ENCODE peak calls at places on chromosomes 12 and 14, in ten cellular contexts. Z, K, J, T, D, W, M, I, U and P are unnamed samples.

GRCh38 chr14:58731465-58732330 is 93.9 kb downstream of the DACT1 start:
- DNase-seq in Z (peak; percentile 69), K (peak; percentile 96), J (no peak), T (no peak), D (peak; percentile 99), W (no peak), M (peak; percentile 93), I (no peak), U (no peak), P (no peak)

GRCh38 chr14:41623737-41624136 is 17.1 kb downstream of the LRFN5 start:
- DNase-seq in Z (no peak), K (no peak), J (no peak), T (no peak), D (no peak), W (no peak), M (no peak), I (no peak), U (no peak), P (no peak)

GRCh38 chr14:68401855-68402254 is 391.0 kb downstream of the ZFP36L1 start:
- DNase-seq in Z (no peak), K (no peak), J (no peak), T (no peak), D (no peak), W (no peak), M (no peak), I (no peak), U (no peak), P (no peak)

GRCh38 chr12:7060353-7060954 is at the start of gene C1S:
- DNase-seq in Z (peak; percentile 95), K (no peak), J (peak; percentile 69), T (peak; percentile 6), D (peak; percentile 99), W (no peak), M (peak; percentile 97), I (peak; percentile 73), U (peak; percentile 65), P (peak; percentile 94)

GRCh38 chr12:32332446-32332845 is 66.9 kb upstream of the FGD4 start:
- DNase-seq in Z (no peak), K (no peak), J (no peak), T (no peak), D (no peak), W (no peak), M (no peak), I (no peak), U (no peak), P (no peak)

GRCh38 chr14:104882325-104882973 is 17.4 kb downstream of the CEP170B start:
- DNase-seq in Z (peak; percentile 62), K (peak; percentile 36), J (peak; percentile 81), T (peak; percentile 67), D (no peak), W (no peak), M (no peak), I (peak; percentile 86), U (peak; percentile 86), P (no peak)

GRCh38 chr12:132142679-132143327 is 1.3 kb downstream of the DDX51 start:
- DNase-seq in Z (no peak), K (no peak), J (no peak), T (no peak), D (no peak), W (no peak), M (no peak), I (peak; percentile 61), U (no peak), P (no peak)

GRCh38 chr12:83784298-83784890 is 1097.7 kb downstream of the TMTC2 start:
- DNase-seq in Z (no peak), K (no peak), J (no peak), T (no peak), D (no peak), W (no peak), M (no peak), I (no peak), U (no peak), P (no peak)

GRCh38 chr12:113990548-113991223 is 24.6 kb upstream of the RBM19 start:
- DNase-seq in Z (no peak), K (no peak), J (no peak), T (no peak), D (no peak), W (no peak), M (no peak), I (no peak), U (no peak), P (no peak)

GRCh38 chr12:49868952-49869815 is 26.3 kb upstream of the BCDIN3D start:
- DNase-seq in Z (peak; percentile 22), K (no peak), J (peak; percentile 92), T (no peak), D (peak; percentile 97), W (no peak), M (peak; percentile 92), I (peak; percentile 82), U (peak; percentile 71), P (peak; percentile 94)

GRCh38 chr12:93173178-93173957 is 204.4 kb upstream of the NUDT4 start:
- DNase-seq in Z (no peak), K (no peak), J (no peak), T (no peak), D (peak; percentile 75), W (no peak), M (no peak), I (no peak), U (no peak), P (no peak)

GRCh38 chr14:73059326-73059725 is 992 bp downstream of the RBM25 start:
- DNase-seq in Z (peak; percentile 30), K (no peak), J (no peak), T (no peak), D (peak; percentile 16), W (no peak), M (no peak), I (no peak), U (no peak), P (no peak)

GRCh38 chr14:68682166-68683103 is 110.4 kb downstream of the ZFP36L1 start:
- DNase-seq in Z (peak; percentile 79), K (no peak), J (peak; percentile 96), T (no peak), D (peak; percentile 95), W (no peak), M (peak; percentile 81), I (peak; percentile 46), U (peak; percentile 80), P (no peak)

GRCh38 chr12:2475984-2476383 is 318.8 kb upstream of the FKBP4 start:
- DNase-seq in Z (no peak), K (no peak), J (no peak), T (no peak), D (no peak), W (no peak), M (no peak), I (no peak), U (no peak), P (no peak)

GRCh38 chr14:102320033-102320660 is 601 bp downstream of the ZNF839 start:
- DNase-seq in Z (no peak), K (no peak), J (peak; percentile 46), T (peak; percentile 62), D (peak; percentile 56), W (no peak), M (no peak), I (peak; percentile 78), U (peak; percentile 64), P (peak; percentile 81)

GRCh38 chr12:6769003-6769389 is 2.8 kb downstream of the PTMS start:
- DNase-seq in Z (peak; percentile 54), K (no peak), J (no peak), T (peak; percentile 96), D (peak; percentile 29), W (no peak), M (no peak), I (no peak), U (no peak), P (no peak)

GRCh38 chr14:104580961-104581360 is 1.4 kb downstream of the C14orf180 start:
- DNase-seq in Z (no peak), K (no peak), J (no peak), T (no peak), D (peak; percentile 4), W (no peak), M (no peak), I (no peak), U (no peak), P (peak; percentile 81)

GRCh38 chr14:71070169-71070568 is 162.9 kb downstream of the PCNX1 start:
- DNase-seq in Z (peak; percentile 16), K (no peak), J (no peak), T (no peak), D (peak; percentile 35), W (no peak), M (no peak), I (no peak), U (no peak), P (no peak)

GRCh38 chr12:58924652-58925051 is 4.3 kb upstream of the LRIG3 start:
- DNase-seq in Z (no peak), K (no peak), J (no peak), T (no peak), D (no peak), W (no peak), M (no peak), I (no peak), U (no peak), P (no peak)

GRCh38 chr12:94954029-94954685 is 49.3 kb downstream of the NDUFA12 start:
- DNase-seq in Z (peak; percentile 61), K (peak; percentile 67), J (peak; percentile 85), T (no peak), D (peak; percentile 6), W (no peak), M (no peak), I (no peak), U (peak; percentile 67), P (no peak)
- H3K27ac ChIP-seq in Z (no peak overlapping the region), K (no peak overlapping the region), J (no peak overlapping the region), T (no peak overlapping the region), D (no peak overlapping the region), W (no peak overlapping the region), M (no peak overlapping the region), I (no peak overlapping the region), U (no peak overlapping the region), P (no peak overlapping the region)

DNA sequence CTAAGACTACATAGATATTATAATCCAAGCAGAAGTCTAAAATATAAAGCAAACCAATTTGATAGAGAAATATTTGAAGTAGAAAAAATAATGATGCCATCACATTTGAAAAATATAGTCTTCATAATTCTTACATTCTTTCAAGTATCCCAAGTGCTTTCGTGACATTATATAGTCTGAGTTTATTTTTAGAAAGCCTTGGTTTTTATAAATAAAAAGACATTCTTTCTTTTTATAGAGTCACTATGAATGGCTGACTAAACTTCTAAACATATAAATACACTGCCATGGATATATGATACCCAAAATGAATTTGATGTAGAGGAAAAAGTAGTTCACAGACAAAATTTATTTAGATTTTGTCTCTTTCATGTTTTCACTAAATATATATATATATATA is 135.1 kb upstream of the PDZRN4 start:
- DNase-seq in Z (no peak), K (no peak), J (no peak), T (no peak), D (peak; percentile 7), W (no peak), M (no peak), I (no peak), U (no peak), P (no peak)
- TF ChIP-seq CTCF in Z (no peak), K (no peak), J (no peak), T (no peak), D (no peak), W (no peak), M (no peak), I (no peak), U (no peak), P (no peak)

GRCh38 chr12:69610126-69610525 is 581 bp downstream of the LRRC10 start:
- DNase-seq in Z (no peak), K (no peak), J (no peak), T (no peak), D (no peak), W (no peak), M (no peak), I (no peak), U (no peak), P (no peak)
- H3K4me3 ChIP-seq in Z (no peak overlapping the region), K (no peak overlapping the region), J (no peak overlapping the region), T (no peak overlapping the region), D (no peak overlapping the region), W (no peak overlapping the region), M (no peak overlapping the region), I (no peak overlapping the region), U (no peak overlapping the region), P (no peak overlapping the region)

GRCh38 chr14:74952697-74953484 is 2.5 kb downstream of the PGF start:
- DNase-seq in Z (no peak), K (no peak), J (no peak), T (no peak), D (no peak), W (no peak), M (no peak), I (no peak), U (no peak), P (no peak)
- H3K27ac ChIP-seq in Z (peak overlapping the region; percentile 38), K (no peak overlapping the region), J (no peak overlapping the region), T (no peak overlapping the region), D (no peak overlapping the region), W (no peak overlapping the region), M (no peak overlapping the region), I (no peak overlapping the region), U (no peak overlapping the region), P (peak overlapping the region; percentile 73)